ENCODE peak calls at places on chromosomes 11 and 22, in five cellular contexts. E is IMR-90, M is iPS DF 6.9, V is mesendoderm, Z is heart left ventricle. B is an unnamed sample. For H3K4me1, the result is how much of the 10 kb centered on the place peaks cover.

GRCh38 chr22:50522208-50522805 is 3.1 kb downstream of the SCO2 start:
- DNase-seq in V (no peak), E (no peak), Z (no peak), M (no peak), B (no peak)

GRCh38 chr11:44610556-44610955 is 45.1 kb downstream of the CD82 start:
- DNase-seq in E (no peak), M (no peak), Z (no peak), V (no peak), B (no peak)

GRCh38 chr11:15660496-15660895 is 545.8 kb downstream of the INSC start:
- DNase-seq in Z (no peak), V (no peak), M (no peak), E (no peak), B (no peak)

GRCh38 chr11:20036625-20037335 is 123.5 kb downstream of the DBX1 start:
- DNase-seq in Z (no peak), M (no peak), E (no peak), V (no peak), B (no peak)

GRCh38 chr11:32555885-32556284 is 27.7 kb upstream of the EIF3M start:
- DNase-seq in V (peak), M (no peak), Z (no peak), E (no peak), B (no peak)

GRCh38 chr22:30432520-30432919 is 7.0 kb downstream of the MTFP1 start:
- DNase-seq in Z (no peak), M (no peak), V (no peak), E (no peak), B (no peak)

GRCh38 chr11:69962152-69962551 is 116.0 kb upstream of the ANO1 start:
- DNase-seq in Z (no peak), E (peak), M (no peak), V (peak), B (no peak)

GRCh38 chr11:43935131-43935979 is 7.1 kb upstream of the C11orf96 start:
- DNase-seq in Z (no peak), M (no peak), E (no peak), V (no peak), B (no peak)

GRCh38 chr11:85299247-85299646 is 327.9 kb downstream of the DLG2 start:
- DNase-seq in M (no peak), V (peak), E (no peak), Z (no peak), B (no peak)

GRCh38 chr11:115334932-115335788 is 169.1 kb downstream of the CADM1 start:
- DNase-seq in Z (no peak), E (peak), V (peak), M (no peak), B (no peak)

GRCh38 chr22:42229455-42230149 is 40.9 kb downstream of the TCF20 start:
- DNase-seq in E (peak), M (no peak), Z (no peak), V (no peak), B (peak)

GRCh38 chr11:6627762-6628241 is 8.6 kb upstream of the TPP1 start:
- DNase-seq in V (no peak), E (no peak), Z (no peak), M (no peak), B (no peak)

GRCh38 chr11:44264126-44264749 is 45.7 kb downstream of the ALX4 start:
- DNase-seq in Z (no peak), V (no peak), M (no peak), E (no peak), B (no peak)

GRCh38 chr11:10450451-10451398 is 4.3 kb upstream of the AMPD3 start:
- DNase-seq in V (peak), M (peak), E (no peak), Z (peak), B (no peak)

GRCh38 chr11:75820636-75821035 is 5.6 kb downstream of the UVRAG start:
- DNase-seq in Z (no peak), V (no peak), E (peak), M (no peak), B (no peak)

GRCh38 chr11:35873721-35874120 is 70.1 kb upstream of the LDLRAD3 start:
- DNase-seq in V (no peak), Z (no peak), E (no peak), M (no peak), B (no peak)

GRCh38 chr11:115548878-115549528 is 44.8 kb upstream of the CADM1 start:
- DNase-seq in M (peak), Z (no peak), E (no peak), V (peak), B (no peak)

GRCh38 chr11:45926536-45927331 is 4.3 kb downstream of the LARGE2 start:
- DNase-seq in M (no peak), E (no peak), Z (no peak), V (no peak), B (peak)

GRCh38 chr22:46587067-46587471 is 33.1 kb upstream of the GRAMD4 start:
- DNase-seq in E (no peak), V (no peak), Z (no peak), M (no peak), B (no peak)

GRCh38 chr11:36953986-36954385 is 355.9 kb upstream of the RAG2 start:
- DNase-seq in M (no peak), E (no peak), V (no peak), Z (no peak), B (no peak)

DNA sequence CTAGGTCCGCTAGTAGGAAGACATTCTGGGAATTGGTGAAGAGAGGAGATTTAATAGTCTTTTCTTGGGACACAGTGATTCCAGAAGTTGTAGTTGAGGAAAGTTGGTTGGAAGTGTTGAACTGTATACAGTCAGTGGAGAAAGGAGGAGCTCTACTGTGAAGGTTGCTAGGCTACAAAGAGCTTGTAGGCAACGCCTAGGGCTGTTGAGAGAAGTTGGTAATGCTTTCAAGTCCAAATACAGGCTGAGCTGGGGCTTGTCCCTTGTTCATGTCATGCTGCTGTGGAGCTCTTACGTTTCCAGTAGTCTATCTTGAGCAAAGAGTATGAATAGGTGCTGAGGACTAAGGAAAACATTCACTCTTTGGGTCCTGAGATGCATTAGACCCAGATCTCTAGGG is 1.1 kb downstream of the TBCEL start:
- DNase-seq in V (peak), Z (peak), E (peak), M (no peak), B (no peak)
- H3K27ac ChIP-seq in V (no peak), Z (peak), E (no peak), M (no peak), B (no peak)

GRCh38 chr22:33476206-33476605 is 418.0 kb upstream of the SYN3 start:
- DNase-seq in M (no peak), E (no peak), Z (no peak), V (peak), B (no peak)

GRCh38 chr22:33477131-33478111 is 419.2 kb upstream of the SYN3 start:
- DNase-seq in E (no peak), M (no peak), Z (no peak), V (no peak), B (no peak)

GRCh38 chr22:33476716-33477115 is 418.5 kb upstream of the SYN3 start:
- DNase-seq in V (peak), Z (no peak), M (no peak), E (peak), B (no peak)

GRCh38 chr22:33472462-33473344 is 414.5 kb upstream of the SYN3 start:
- DNase-seq in M (no peak), Z (no peak), E (peak), V (no peak), B (no peak)

DNA sequence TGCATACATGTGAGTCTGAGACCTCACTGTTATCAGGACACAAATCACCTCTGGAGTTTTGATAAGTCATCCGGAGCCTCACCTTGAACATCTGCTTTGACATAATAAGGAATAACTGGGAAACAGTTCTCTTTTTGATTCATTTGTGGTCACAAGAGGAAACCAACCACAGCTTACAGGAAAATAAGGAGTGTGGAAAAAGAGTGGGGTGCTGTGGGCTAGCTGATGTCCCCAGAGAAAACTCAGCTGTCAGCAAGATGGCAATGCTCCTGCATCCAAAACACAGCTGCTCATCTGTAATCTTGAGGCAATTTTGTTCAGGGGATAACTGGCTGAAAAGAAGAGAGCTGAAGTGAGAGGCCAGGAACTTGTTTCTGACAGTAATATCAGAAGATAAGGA is 416.4 kb upstream of the SYN3 start:
- DNase-seq in E (no peak), V (no peak), M (no peak), Z (no peak), B (no peak)
- H3K4me1 ChIP-seq in E (under half), V (under half), M (under half), Z (under half), B (under half)

GRCh38 chr11:103893366-103893765 is 143.1 kb upstream of the DDI1 start:
- DNase-seq in Z (no peak), E (peak), M (no peak), V (no peak), B (no peak)
- H3K4me3 ChIP-seq in Z (no peak), E (no peak), M (no peak), V (no peak), B (no peak)

DNA sequence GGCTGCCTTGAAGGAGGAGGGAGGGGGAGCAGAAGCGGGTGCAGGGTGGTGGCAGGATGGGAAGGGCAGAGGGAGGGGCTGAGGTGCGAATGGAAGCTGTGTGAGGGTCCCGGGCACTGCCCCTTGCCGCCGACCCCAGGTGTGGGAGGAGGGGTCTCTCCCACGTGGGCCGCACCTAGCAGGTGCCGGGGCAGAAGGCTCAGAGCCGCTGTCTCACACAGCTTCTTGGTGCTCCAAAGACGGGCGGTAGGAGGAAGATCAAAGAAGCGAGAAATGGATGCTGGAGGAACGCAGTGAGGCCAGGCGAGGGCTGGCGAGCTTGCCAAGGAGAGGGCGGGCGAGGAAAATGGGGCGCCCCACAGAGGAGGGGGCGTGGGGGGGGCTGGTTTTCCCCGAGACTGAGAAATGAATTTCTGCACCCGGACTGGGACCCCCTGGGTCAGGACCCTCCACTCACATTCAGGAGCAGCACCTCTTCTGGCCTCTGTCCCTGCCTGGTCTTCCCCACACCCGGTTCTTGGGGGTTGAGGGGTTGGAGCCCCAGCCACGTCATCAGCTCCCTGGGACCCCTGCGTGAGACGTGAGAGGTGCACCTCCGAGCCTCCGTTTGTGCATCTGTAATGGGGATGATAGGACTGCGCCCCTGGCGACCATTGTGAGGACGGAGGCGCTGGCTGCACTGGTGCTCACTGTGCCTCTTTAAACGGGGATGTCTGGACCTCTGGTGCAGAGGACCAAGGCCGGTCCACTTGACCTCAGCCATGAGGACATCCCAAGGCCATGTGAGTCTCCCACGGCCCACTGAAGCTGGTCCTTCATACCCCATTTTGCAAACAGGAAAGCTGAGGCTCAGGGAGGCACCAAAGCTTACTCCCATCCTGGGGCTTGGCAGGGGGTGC is 16.8 kb downstream of the LSP1 start:
- DNase-seq in V (no peak), M (no peak), Z (peak), E (no peak), B (no peak)
- H3K27ac ChIP-seq in V (no peak), M (no peak), Z (peak), E (no peak), B (peak)

GRCh38 chr11:1082728-1083620 is 8.3 kb downstream of the MUC2 start:
- DNase-seq in V (no peak), M (no peak), E (no peak), Z (peak), B (peak)

GRCh38 chr11:1086171-1087102 is 11.8 kb downstream of the MUC2 start:
- DNase-seq in Z (peak), V (no peak), M (no peak), E (no peak), B (peak)

GRCh38 chr11:1083621-1084551 is 9.2 kb downstream of the MUC2 start:
- DNase-seq in E (no peak), V (no peak), M (no peak), Z (peak), B (no peak)

GRCh38 chr11:1085440-1086170 is 10.9 kb downstream of the MUC2 start:
- DNase-seq in E (no peak), Z (peak), V (no peak), M (no peak), B (no peak)

GRCh38 chr11:1084561-1085439 is 10.1 kb downstream of the MUC2 start:
- DNase-seq in E (no peak), M (no peak), V (no peak), Z (peak), B (no peak)
- H3K4me1 ChIP-seq in E (under half), M (under half), V (under half), Z (under half), B (under half)

GRCh38 chr11:62726156-62727006 is 876 bp downstream of the HNRNPUL2 start:
- DNase-seq in Z (no peak), E (no peak), M (no peak), V (peak), B (peak)

GRCh38 chr11:62724171-62724570 is 3.1 kb downstream of the HNRNPUL2 start:
- DNase-seq in V (no peak), M (no peak), E (no peak), Z (no peak), B (no peak)

GRCh38 chr11:62719302-62719978 is 7.8 kb downstream of the HNRNPUL2 start:
- DNase-seq in Z (no peak), V (no peak), M (no peak), E (peak), B (no peak)

GRCh38 chr11:62725686-62726085 is 1.6 kb downstream of the HNRNPUL2 start:
- DNase-seq in E (no peak), V (peak), Z (no peak), M (no peak), B (no peak)

DNA sequence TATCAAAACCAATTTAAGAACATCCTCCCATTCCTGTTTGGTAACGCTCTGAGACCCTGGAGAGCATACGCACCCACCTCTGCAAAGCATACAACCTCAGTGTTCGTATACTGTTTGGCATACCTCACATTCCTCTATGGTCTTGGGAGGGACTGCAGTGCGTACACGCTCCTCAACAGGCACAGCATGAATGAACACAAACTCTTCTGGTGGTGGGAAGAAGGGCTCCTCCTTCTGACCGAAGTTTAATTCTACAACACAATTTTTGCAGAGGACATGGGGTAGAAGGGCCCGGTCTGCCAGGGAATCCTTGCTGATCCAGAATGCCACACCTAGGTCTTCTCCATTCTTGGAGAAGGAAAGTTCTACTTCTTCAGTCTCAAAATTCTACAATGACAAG is 5.3 kb downstream of the HNRNPUL2 start:
- DNase-seq in Z (no peak), E (peak), V (peak), M (no peak), B (no peak)
- H3K4me3 ChIP-seq in Z (no peak), E (no peak), V (no peak), M (no peak), B (no peak)

DNA sequence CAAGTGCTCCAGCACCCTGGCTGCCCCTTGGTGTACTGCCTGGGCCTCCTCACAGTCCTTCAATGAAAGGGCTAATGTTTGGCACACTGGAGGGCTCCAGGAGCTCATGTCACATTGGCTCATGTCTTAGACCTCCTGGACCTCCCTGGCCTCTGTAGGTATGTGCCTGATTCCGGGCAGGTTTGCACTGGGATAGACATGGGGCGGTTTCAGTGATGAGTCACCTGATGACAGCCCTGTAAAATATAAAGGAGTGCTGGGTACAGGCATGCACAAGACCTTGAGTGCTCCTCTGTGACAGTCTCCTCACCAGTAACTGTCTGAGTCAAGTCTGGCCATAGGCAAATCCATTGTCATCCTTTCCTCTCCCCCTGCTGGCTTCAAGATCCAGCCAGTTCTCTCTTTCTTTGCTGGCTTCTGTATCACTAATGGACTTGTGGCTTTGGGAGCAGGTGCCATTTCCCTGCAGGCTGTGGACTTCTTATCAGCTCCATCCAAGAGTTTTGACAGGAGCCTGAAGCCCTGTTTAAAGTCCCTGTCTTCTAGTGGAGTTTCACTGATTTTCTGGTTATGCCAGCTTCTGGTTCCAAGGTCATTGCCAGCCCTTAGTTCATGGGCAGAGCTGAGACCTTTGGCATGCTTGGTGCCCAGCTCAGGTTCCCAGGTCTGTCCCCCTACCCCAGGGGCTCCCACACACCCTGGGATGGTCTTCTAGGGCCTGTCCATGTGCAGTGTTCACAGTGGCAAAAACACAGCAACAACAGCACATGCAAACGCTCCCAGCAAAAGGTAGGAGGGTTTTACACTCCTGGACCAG is 22.7 kb upstream of the P2RY2 start:
- DNase-seq in M (no peak), E (no peak), Z (no peak), V (no peak), B (no peak)
- H3K27ac ChIP-seq in M (no peak), E (no peak), Z (no peak), V (no peak), B (no peak)

GRCh38 chr11:118930152-118930712 is 4.5 kb upstream of the BCL9L start:
- DNase-seq in V (peak), Z (peak), E (peak), M (no peak), B (peak)

GRCh38 chr11:118929496-118930151 is 3.9 kb upstream of the BCL9L start:
- DNase-seq in M (no peak), Z (peak), V (peak), E (peak), B (peak)

GRCh38 chr11:118928870-118929495 is 3.3 kb upstream of the BCL9L start:
- DNase-seq in M (no peak), E (peak), V (peak), Z (peak), B (no peak)

GRCh38 chr11:118927554-118928107 is 1.9 kb upstream of the BCL9L start:
- DNase-seq in Z (no peak), M (no peak), E (no peak), V (no peak), B (no peak)

DNA sequence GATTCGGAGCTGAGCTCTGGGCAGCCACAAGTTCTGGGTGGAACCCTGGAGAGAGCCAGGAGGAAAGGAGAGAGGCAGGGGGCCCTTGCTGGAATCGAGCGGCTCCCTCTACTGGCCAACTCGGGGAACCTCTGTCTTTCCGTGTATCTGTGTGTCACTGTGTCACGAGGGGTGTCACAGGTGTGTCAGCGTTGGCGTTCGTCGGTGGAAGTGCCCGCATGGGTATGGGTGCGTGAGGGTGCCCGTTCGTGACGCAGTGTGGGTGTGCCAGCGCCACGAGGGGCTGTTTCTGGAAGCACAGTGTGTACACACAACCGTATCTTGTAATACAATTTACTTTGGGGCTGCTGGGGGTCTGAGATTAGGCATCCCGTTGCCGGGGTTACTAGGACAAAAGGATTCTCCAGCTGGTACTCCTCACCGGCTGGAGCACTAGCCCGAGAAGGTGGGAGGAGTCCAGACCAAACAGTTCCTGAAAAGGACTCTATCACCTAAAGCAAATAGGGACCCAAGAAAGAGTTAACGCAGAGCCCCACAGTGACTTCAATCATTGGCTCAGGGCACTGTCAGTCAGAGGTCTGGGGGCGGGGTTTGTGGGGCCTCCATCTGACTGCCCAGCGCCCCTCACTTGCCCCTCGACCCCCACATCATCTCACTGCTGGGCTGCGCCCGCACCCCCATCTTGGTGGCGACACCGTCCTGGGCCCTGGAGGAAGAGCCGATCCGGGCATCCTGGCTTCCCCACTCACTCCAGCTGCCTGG is 2.6 kb upstream of the BCL9L start:
- DNase-seq in Z (peak), V (peak), M (no peak), E (peak), B (peak)
- H3K4me1 ChIP-seq in Z (under half), V (under half), M (under half), E (under half), B (under half)